ENCODE peak calls at places on chromosomes 16 and 17, in four cellular contexts. One of them, this sample, is unnamed. For H3K79me2 and H4K20me1, the result is how much of the 10 kb centered on the place peaks cover.

GRCh38 chr17:77429985-77430752 is 289.4 kb downstream of the SEC14L1 start:
- DNase-seq in MM.1S: peak
- DNase-seq in GM23248: peak
- DNase-seq in mammary epithelial cell: peak
- DNase-seq in this sample: peak

GRCh38 chr17:39196820-39197331 is 593 bp downstream of the CACNB1 start:
- DNase-seq in MM.1S: peak
- DNase-seq in GM23248: peak
- DNase-seq in mammary epithelial cell: no peak
- DNase-seq in this sample: peak

GRCh38 chr16:75282811-75283281 is 31.4 kb upstream of the BCAR1 start:
- DNase-seq in MM.1S: no peak
- DNase-seq in GM23248: peak
- DNase-seq in mammary epithelial cell: peak
- DNase-seq in this sample: no peak

GRCh38 chr17:73551756-73552155 is 92.5 kb downstream of the SDK2 start:
- DNase-seq in MM.1S: no peak
- DNase-seq in GM23248: no peak
- DNase-seq in mammary epithelial cell: no peak
- DNase-seq in this sample: no peak

GRCh38 chr16:81677375-81677737 is 101.7 kb upstream of the PLCG2 start:
- DNase-seq in MM.1S: no peak
- DNase-seq in GM23248: no peak
- DNase-seq in mammary epithelial cell: no peak
- DNase-seq in this sample: no peak

GRCh38 chr17:12618557-12618956 is 47.1 kb upstream of the MYOCD start:
- DNase-seq in MM.1S: no peak
- DNase-seq in GM23248: peak
- DNase-seq in mammary epithelial cell: no peak
- DNase-seq in this sample: no peak

GRCh38 chr17:77892031-77892430 is 66.5 kb upstream of the TNRC6C start:
- DNase-seq in MM.1S: no peak
- DNase-seq in GM23248: no peak
- DNase-seq in mammary epithelial cell: no peak
- DNase-seq in this sample: no peak

GRCh38 chr17:72953621-72954020 is 138.9 kb downstream of the SLC39A11 start:
- DNase-seq in MM.1S: no peak
- DNase-seq in GM23248: no peak
- DNase-seq in mammary epithelial cell: no peak
- DNase-seq in this sample: peak

GRCh38 chr16:72639494-72639893 is 408.4 kb downstream of the ZFHX3 start:
- DNase-seq in MM.1S: no peak
- DNase-seq in GM23248: no peak
- DNase-seq in mammary epithelial cell: no peak
- DNase-seq in this sample: no peak

GRCh38 chr17:71330099-71330375 is 790.8 kb upstream of the SOX9 start:
- DNase-seq in MM.1S: no peak
- DNase-seq in GM23248: peak
- DNase-seq in mammary epithelial cell: no peak
- DNase-seq in this sample: no peak

GRCh38 chr17:71325886-71326285 is 794.9 kb upstream of the SOX9 start:
- DNase-seq in MM.1S: no peak
- DNase-seq in GM23248: no peak
- DNase-seq in mammary epithelial cell: no peak
- DNase-seq in this sample: peak

GRCh38 chr17:71325117-71325516 is 795.7 kb upstream of the SOX9 start:
- DNase-seq in MM.1S: no peak
- DNase-seq in GM23248: no peak
- DNase-seq in mammary epithelial cell: no peak
- DNase-seq in this sample: peak

GRCh38 chr17:71329310-71330098 is 791.3 kb upstream of the SOX9 start:
- DNase-seq in MM.1S: no peak
- DNase-seq in GM23248: peak
- DNase-seq in mammary epithelial cell: no peak
- DNase-seq in this sample: no peak

DNA sequence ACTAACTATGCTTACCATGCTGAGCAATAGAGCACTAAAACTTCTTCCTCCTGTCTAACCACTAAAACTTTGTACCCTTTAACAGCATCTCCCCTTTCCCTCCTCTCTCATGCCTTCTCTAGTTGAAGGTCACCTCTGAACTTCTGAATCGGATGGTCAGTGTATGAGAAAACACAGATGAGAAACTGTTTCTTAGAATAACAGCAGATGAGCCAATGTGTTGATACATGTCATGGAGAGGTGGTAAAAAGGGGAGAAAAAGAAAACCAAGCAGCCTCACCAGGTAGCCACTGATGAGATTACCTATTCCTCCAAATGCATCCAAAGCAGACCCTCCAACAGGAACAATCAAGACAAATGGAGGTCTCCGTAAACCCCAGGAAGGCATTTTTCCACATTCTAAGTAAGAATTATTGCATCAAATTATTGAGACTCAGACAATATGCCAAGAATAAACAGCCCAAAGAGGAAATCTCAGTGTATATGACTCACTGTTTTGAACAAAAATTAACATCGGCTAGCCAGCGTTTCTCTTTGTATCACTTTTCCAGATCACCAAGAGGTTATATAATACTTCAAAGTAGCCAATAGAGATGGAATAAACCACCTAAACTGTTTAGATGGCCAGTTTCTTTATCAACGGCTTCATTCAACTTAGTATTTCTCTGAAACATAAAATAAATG is 793.3 kb upstream of the SOX9 start:
- DNase-seq in MM.1S: no peak
- DNase-seq in GM23248: peak
- DNase-seq in mammary epithelial cell: peak
- DNase-seq in this sample: peak
- H3K79me2 ChIP-seq in MM.1S: under half
- H3K79me2 ChIP-seq in GM23248: under half
- H3K79me2 ChIP-seq in mammary epithelial cell: under half
- H3K79me2 ChIP-seq in this sample: under half

GRCh38 chr17:79951361-79952264 is 84.1 kb downstream of the TBC1D16 start:
- DNase-seq in MM.1S: no peak
- DNase-seq in GM23248: peak
- DNase-seq in mammary epithelial cell: no peak
- DNase-seq in this sample: no peak
- H3K9ac ChIP-seq in MM.1S: no peak
- H3K9ac ChIP-seq in GM23248: no peak
- H3K9ac ChIP-seq in mammary epithelial cell: no peak
- H3K9ac ChIP-seq in this sample: no peak

GRCh38 chr17:82235056-82235774 is 6.4 kb downstream of the SLC16A3 start:
- DNase-seq in MM.1S: no peak
- DNase-seq in GM23248: no peak
- DNase-seq in mammary epithelial cell: no peak
- DNase-seq in this sample: no peak
- H4K20me1 ChIP-seq in MM.1S: under half
- H4K20me1 ChIP-seq in GM23248: under half
- H4K20me1 ChIP-seq in mammary epithelial cell: under half
- H4K20me1 ChIP-seq in this sample: half or more

GRCh38 chr17:66560691-66561090 is 258.3 kb downstream of the PRKCA start:
- DNase-seq in MM.1S: no peak
- DNase-seq in GM23248: no peak
- DNase-seq in mammary epithelial cell: no peak
- DNase-seq in this sample: no peak
- H3K79me2 ChIP-seq in MM.1S: under half
- H3K79me2 ChIP-seq in GM23248: half or more
- H3K79me2 ChIP-seq in mammary epithelial cell: under half
- H3K79me2 ChIP-seq in this sample: under half

GRCh38 chr16:50679676-50680555 is 1.2 kb downstream of the SNX20 start:
- DNase-seq in MM.1S: no peak
- DNase-seq in GM23248: no peak
- DNase-seq in mammary epithelial cell: no peak
- DNase-seq in this sample: no peak
- H3K9ac ChIP-seq in MM.1S: peak
- H3K9ac ChIP-seq in GM23248: no peak
- H3K9ac ChIP-seq in mammary epithelial cell: no peak
- H3K9ac ChIP-seq in this sample: no peak